ENCODE peak calls at places on chromosomes 2 and 18, in five cellular contexts. P is retina, U is NAMALWA, H is RWPE1, B is AG04450. J is an unnamed sample.

GRCh38 chr18:3653263-3653858 is 203.4 kb downstream of the TGIF1 start:
- DNase-seq in P (no peak), U (no peak), H (no peak), B (no peak), J (no peak)

GRCh38 chr2:64133828-64134227 is 10.4 kb downstream of the PELI1 start:
- DNase-seq in P (no peak), U (no peak), H (peak; percentile 60), B (peak; percentile 20), J (no peak)

GRCh38 chr2:187656123-187656522 is 101.9 kb upstream of the TFPI start:
- DNase-seq in P (no peak), U (no peak), H (no peak), B (no peak), J (no peak)

GRCh38 chr18:21458322-21458721 is 142.2 kb downstream of the ESCO1 start:
- DNase-seq in P (no peak), U (no peak), H (no peak), B (no peak), J (no peak)

GRCh38 chr2:237315170-237315880 is 98.6 kb downstream of the COL6A3 start:
- DNase-seq in P (peak; percentile 53), U (no peak), H (no peak), B (peak; percentile 94), J (no peak)

GRCh38 chr2:170846318-170846717 is 29.6 kb downstream of the GAD1 start:
- DNase-seq in P (no peak), U (no peak), H (no peak), B (no peak), J (peak; percentile 86)

GRCh38 chr2:206856474-206856873 is 82.8 kb upstream of the CPO start:
- DNase-seq in P (no peak), U (no peak), H (no peak), B (peak; percentile 2), J (no peak)

GRCh38 chr2:48855142-48855541 is 99.6 kb upstream of the LHCGR start:
- DNase-seq in P (no peak), U (no peak), H (no peak), B (no peak), J (no peak)

GRCh38 chr2:238060096-238060541 is 682 bp upstream of the SCLY start:
- DNase-seq in P (no peak), U (no peak), H (peak; percentile 13), B (no peak), J (no peak)

GRCh38 chr2:195410272-195410671 is 246.8 kb upstream of the SLC39A10 start:
- DNase-seq in P (no peak), U (no peak), H (no peak), B (no peak), J (no peak)

GRCh38 chr18:49135871-49136270 is 185.1 kb upstream of the SMAD7 start:
- DNase-seq in P (no peak), U (no peak), H (no peak), B (no peak), J (no peak)

GRCh38 chr2:126315840-126316239 is 340.1 kb upstream of the GYPC start:
- DNase-seq in P (no peak), U (no peak), H (no peak), B (no peak), J (no peak)

GRCh38 chr2:62208082-62208757 is 12.3 kb downstream of the B3GNT2 start:
- DNase-seq in P (no peak), U (no peak), H (no peak), B (no peak), J (no peak)

GRCh38 chr2:3626817-3627499 is 31.0 kb upstream of the ALLC start:
- DNase-seq in P (no peak), U (no peak), H (no peak), B (no peak), J (no peak)

GRCh38 chr2:85827879-85828569 is 60.8 kb downstream of the ST3GAL5 start:
- DNase-seq in P (no peak), U (no peak), H (no peak), B (no peak), J (no peak)

GRCh38 chr2:40450066-40450841 is 1.6 kb downstream of the SLC8A1 start:
- DNase-seq in P (peak; percentile 77), U (peak; percentile 22), H (no peak), B (no peak), J (no peak)

GRCh38 chr2:234355052-234355720 is 141.7 kb downstream of the ARL4C start:
- DNase-seq in P (peak; percentile 55), U (peak; percentile 8), H (no peak), B (no peak), J (no peak)

GRCh38 chr18:39500320-39500719 is 1934.7 kb upstream of the CELF4 start:
- DNase-seq in P (no peak), U (no peak), H (no peak), B (no peak), J (no peak)

GRCh38 chr2:234917245-234917975 is 34.4 kb upstream of the SH3BP4 start:
- DNase-seq in P (no peak), U (no peak), H (no peak), B (no peak), J (no peak)

GRCh38 chr2:215960825-215961224 is 52.5 kb downstream of the MREG start:
- DNase-seq in P (no peak), U (no peak), H (no peak), B (no peak), J (no peak)

GRCh38 chr2:197182668-197183067 is 127.9 kb downstream of the ANKRD44 start:
- DNase-seq in P (no peak), U (no peak), H (no peak), B (no peak), J (no peak)

J was measured in LNCaP clone FGC.